ENCODE peak calls at places on chromosomes 13 and 19, in five cellular contexts. H is stomach, F is Peyer's patch, T is suprapubic skin, X is heart left ventricle. V is an unnamed sample.

GRCh38 chr19:5864013-5864720 is 6.2 kb downstream of the FUT5 start:
- DNase-seq in H (no peak), F (no peak), T (no peak), X (no peak), V (no peak)

GRCh38 chr13:23867027-23867491 is 22.1 kb downstream of the MIPEP start:
- DNase-seq in H (no peak), F (no peak), T (no peak), X (no peak), V (no peak)

GRCh38 chr19:16807416-16808274 is 21.6 kb upstream of the SIN3B start:
- DNase-seq in H (no peak), F (no peak), T (no peak), X (no peak), V (no peak)

GRCh38 chr19:10760268-10760944 is 42.5 kb downstream of the DNM2 start:
- DNase-seq in H (no peak), F (peak), T (no peak), X (peak), V (no peak)

GRCh38 chr13:43195551-43195950 is 172.2 kb downstream of the DNAJC15 start:
- DNase-seq in H (no peak), F (no peak), T (no peak), X (no peak), V (no peak)

GRCh38 chr13:38743499-38743898 is 56.6 kb downstream of the FREM2 start:
- DNase-seq in H (no peak), F (no peak), T (no peak), X (no peak), V (no peak)

GRCh38 chr13:79501538-79502232 is 20.7 kb downstream of the NDFIP2 start:
- DNase-seq in H (no peak), F (no peak), T (no peak), X (no peak), V (no peak)

GRCh38 chr19:37329686-37330085 is 41.2 kb upstream of the ZNF527 start:
- DNase-seq in H (no peak), F (no peak), T (no peak), X (no peak), V (no peak)

GRCh38 chr13:111203742-111204386 is 88.8 kb downstream of the ARHGEF7 start:
- DNase-seq in H (no peak), F (no peak), T (no peak), X (no peak), V (no peak)

GRCh38 chr19:46821512-46822359 is 28.9 kb downstream of the AP2S1 start:
- DNase-seq in H (no peak), F (peak), T (no peak), X (peak), V (no peak)

GRCh38 chr13:29920018-29920643 is 69.7 kb upstream of the UBL3 start:
- DNase-seq in H (no peak), F (no peak), T (no peak), X (no peak), V (no peak)

GRCh38 chr19:17357724-17358123 is 19.4 kb downstream of the PLVAP start:
- DNase-seq in H (no peak), F (no peak), T (no peak), X (no peak), V (no peak)

GRCh38 chr13:33119886-33120543 is 103.8 kb downstream of the KL start:
- DNase-seq in H (no peak), F (no peak), T (no peak), X (no peak), V (no peak)

GRCh38 chr13:20720499-20720898 is 17.0 kb downstream of the IL17D start:
- DNase-seq in H (no peak), F (no peak), T (no peak), X (no peak), V (no peak)

GRCh38 chr13:42392706-42393572 is 121.0 kb downstream of the AKAP11 start:
- DNase-seq in H (no peak), F (peak), T (no peak), X (no peak), V (no peak)

GRCh38 chr13:59371229-59371628 is 792.5 kb downstream of the DIAPH3 start:
- DNase-seq in H (no peak), F (no peak), T (no peak), X (no peak), V (no peak)

GRCh38 chr19:18712981-18713380 is 29.5 kb downstream of the CRTC1 start:
- DNase-seq in H (no peak), F (no peak), T (no peak), X (no peak), V (no peak)

GRCh38 chr13:98677398-98677797 is 75.1 kb downstream of the SLC15A1 start:
- DNase-seq in H (no peak), F (no peak), T (no peak), X (no peak), V (no peak)

GRCh38 chr19:30318261-30318660 is 53.9 kb upstream of the ZNF536 start:
- DNase-seq in H (no peak), F (no peak), T (no peak), X (no peak), V (no peak)

GRCh38 chr19:49579947-49580263 is 451 bp downstream of the NOSIP start:
- DNase-seq in H (no peak), F (no peak), T (no peak), X (no peak), V (no peak)
- TF ChIP-seq POLR2A in H (no peak), F (no peak), T (no peak), X (no peak), V (no peak)

GRCh38 chr19:41997121-41997850 is 3.3 kb upstream of the ATP1A3 start:
- DNase-seq in H (peak), F (no peak), T (no peak), X (no peak), V (no peak)
- H3K4me3 ChIP-seq in H (no peak), F (no peak), T (no peak), X (peak), V (no peak)

GRCh38 chr13:100673376-100673830 is 1.2 kb downstream of the TMTC4 start:
- DNase-seq in H (no peak), F (no peak), T (no peak), X (no peak), V (no peak)
- H3K27ac ChIP-seq in H (peak), F (peak), T (peak), X (peak), V (peak)

GRCh38 chr13:53901593-53901992 is 873.0 kb downstream of the OLFM4 start:
- DNase-seq in H (no peak), F (no peak), T (no peak), X (no peak), V (no peak)
- TF ChIP-seq POLR2A in H (no peak), F (no peak), T (no peak), X (no peak), V (no peak)

GRCh38 chr13:77696863-77697207 is 652 bp upstream of the SLAIN1 start:
- DNase-seq in H (no peak), F (no peak), T (no peak), X (no peak), V (no peak)
- H3K4me3 ChIP-seq in H (peak), F (peak), T (peak), X (peak), V (peak)

GRCh38 chr13:40102360-40102727 is 446.9 kb downstream of the COG6 start:
- DNase-seq in H (no peak), F (no peak), T (no peak), X (no peak), V (no peak)
- H3K27ac ChIP-seq in H (no peak), F (no peak), T (peak), X (no peak), V (no peak)

V was measured in gastrocnemius medialis.